ENCODE peak calls at places on chromosomes 6 and 20, in seven cellular contexts. One of them, this sample, is unnamed.

GRCh38 chr6:72552938-72553337 is 68.9 kb upstream of the KCNQ5 start:
- DNase-seq in HepG2: no peak
- DNase-seq in HCT116: no peak
- DNase-seq in H1: no peak
- DNase-seq in GM12878: no peak
- DNase-seq in SK-N-SH: no peak
- DNase-seq in K562: no peak
- DNase-seq in this sample: no peak

GRCh38 chr6:27565839-27566779 is 93.2 kb upstream of the ZNF184 start:
- DNase-seq in HepG2: peak; percentile 62
- DNase-seq in HCT116: no peak
- DNase-seq in H1: peak; percentile 78
- DNase-seq in GM12878: no peak
- DNase-seq in SK-N-SH: no peak
- DNase-seq in K562: no peak
- DNase-seq in this sample: no peak

GRCh38 chr20:33061626-33062025 is 7.9 kb downstream of the BPIFB3 start:
- DNase-seq in HepG2: no peak
- DNase-seq in HCT116: no peak
- DNase-seq in H1: no peak
- DNase-seq in GM12878: no peak
- DNase-seq in SK-N-SH: no peak
- DNase-seq in K562: no peak
- DNase-seq in this sample: no peak

GRCh38 chr20:5719861-5720401 is 30.3 kb upstream of the SHLD1 start:
- DNase-seq in HepG2: peak; percentile 54
- DNase-seq in HCT116: no peak
- DNase-seq in H1: no peak
- DNase-seq in GM12878: no peak
- DNase-seq in SK-N-SH: no peak
- DNase-seq in K562: peak; percentile 71
- DNase-seq in this sample: no peak

GRCh38 chr6:168508903-168509302 is 67.9 kb downstream of the SMOC2 start:
- DNase-seq in HepG2: no peak
- DNase-seq in HCT116: no peak
- DNase-seq in H1: no peak
- DNase-seq in GM12878: no peak
- DNase-seq in SK-N-SH: no peak
- DNase-seq in K562: no peak
- DNase-seq in this sample: no peak

GRCh38 chr20:58891076-58891685 is 38.7 kb downstream of the GNAS start:
- DNase-seq in HepG2: no peak
- DNase-seq in HCT116: no peak
- DNase-seq in H1: peak; percentile 69
- DNase-seq in GM12878: no peak
- DNase-seq in SK-N-SH: peak; percentile 84
- DNase-seq in K562: peak; percentile 80
- DNase-seq in this sample: peak; percentile 91

GRCh38 chr6:109945091-109945490 is 33.0 kb upstream of the GPR6 start:
- DNase-seq in HepG2: no peak
- DNase-seq in HCT116: no peak
- DNase-seq in H1: no peak
- DNase-seq in GM12878: no peak
- DNase-seq in SK-N-SH: no peak
- DNase-seq in K562: no peak
- DNase-seq in this sample: no peak

GRCh38 chr20:10359621-10360040 is 74.4 kb downstream of the MKKS start:
- DNase-seq in HepG2: no peak
- DNase-seq in HCT116: no peak
- DNase-seq in H1: no peak
- DNase-seq in GM12878: peak; percentile 51
- DNase-seq in SK-N-SH: no peak
- DNase-seq in K562: no peak
- DNase-seq in this sample: no peak

GRCh38 chr6:12614468-12614867 is 102.1 kb upstream of the PHACTR1 start:
- DNase-seq in HepG2: no peak
- DNase-seq in HCT116: no peak
- DNase-seq in H1: no peak
- DNase-seq in GM12878: no peak
- DNase-seq in SK-N-SH: no peak
- DNase-seq in K562: no peak
- DNase-seq in this sample: no peak

GRCh38 chr6:164826831-164827468 is 482.5 kb downstream of the C6orf118 start:
- DNase-seq in HepG2: no peak
- DNase-seq in HCT116: no peak
- DNase-seq in H1: no peak
- DNase-seq in GM12878: no peak
- DNase-seq in SK-N-SH: no peak
- DNase-seq in K562: no peak
- DNase-seq in this sample: no peak

GRCh38 chr20:63169731-63170130 is 46.2 kb downstream of the YTHDF1 start:
- DNase-seq in HepG2: no peak
- DNase-seq in HCT116: no peak
- DNase-seq in H1: no peak
- DNase-seq in GM12878: no peak
- DNase-seq in SK-N-SH: no peak
- DNase-seq in K562: no peak
- DNase-seq in this sample: no peak

GRCh38 chr6:32189082-32189741 is 790 bp downstream of the PBX2 start:
- DNase-seq in HepG2: no peak
- DNase-seq in HCT116: no peak
- DNase-seq in H1: no peak
- DNase-seq in GM12878: no peak
- DNase-seq in SK-N-SH: no peak
- DNase-seq in K562: no peak
- DNase-seq in this sample: no peak

DNA sequence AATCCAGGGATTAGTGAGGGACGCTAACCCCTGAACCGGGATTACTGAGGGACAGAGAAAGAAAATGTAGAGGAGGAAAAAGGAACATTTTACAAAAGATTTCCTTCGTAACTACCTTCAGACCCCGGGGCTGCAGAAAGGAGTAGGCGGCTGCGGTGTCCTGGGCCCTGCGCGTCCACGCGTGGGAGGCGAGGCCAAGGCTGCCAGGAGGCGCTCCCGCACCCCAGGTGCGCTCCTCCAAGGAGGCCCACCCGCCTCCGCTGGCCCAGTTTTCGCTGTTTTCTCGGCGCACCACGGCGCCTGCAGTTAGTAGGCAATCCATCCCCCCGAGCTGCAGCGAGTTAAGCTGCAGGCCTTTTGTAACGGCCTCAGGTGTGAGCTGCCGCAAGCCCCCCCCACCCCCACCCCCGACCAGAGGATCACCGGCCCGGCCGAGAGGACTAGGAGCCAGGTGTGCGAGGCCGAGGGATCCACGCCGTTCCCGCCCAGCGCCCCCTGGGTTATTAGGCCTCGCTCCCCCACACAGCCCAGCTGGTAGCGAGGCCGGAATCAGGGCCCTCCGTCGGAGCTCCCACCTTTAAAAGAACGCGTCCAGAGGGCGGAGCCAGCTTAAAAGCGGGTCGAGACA is 380.3 kb upstream of the ARID1B start:
- DNase-seq in HepG2: no peak
- DNase-seq in HCT116: no peak
- DNase-seq in H1: peak; percentile 63
- DNase-seq in GM12878: no peak
- DNase-seq in SK-N-SH: no peak
- DNase-seq in K562: no peak
- DNase-seq in this sample: no peak
- TF ChIP-seq JUND in HepG2: no peak
- TF ChIP-seq JUND in HCT116: no peak
- TF ChIP-seq JUND in H1: no peak
- TF ChIP-seq JUND in GM12878: no peak
- TF ChIP-seq JUND in SK-N-SH: no peak
- TF ChIP-seq JUND in K562: no peak
- TF ChIP-seq JUND in this sample: no peak

DNA sequence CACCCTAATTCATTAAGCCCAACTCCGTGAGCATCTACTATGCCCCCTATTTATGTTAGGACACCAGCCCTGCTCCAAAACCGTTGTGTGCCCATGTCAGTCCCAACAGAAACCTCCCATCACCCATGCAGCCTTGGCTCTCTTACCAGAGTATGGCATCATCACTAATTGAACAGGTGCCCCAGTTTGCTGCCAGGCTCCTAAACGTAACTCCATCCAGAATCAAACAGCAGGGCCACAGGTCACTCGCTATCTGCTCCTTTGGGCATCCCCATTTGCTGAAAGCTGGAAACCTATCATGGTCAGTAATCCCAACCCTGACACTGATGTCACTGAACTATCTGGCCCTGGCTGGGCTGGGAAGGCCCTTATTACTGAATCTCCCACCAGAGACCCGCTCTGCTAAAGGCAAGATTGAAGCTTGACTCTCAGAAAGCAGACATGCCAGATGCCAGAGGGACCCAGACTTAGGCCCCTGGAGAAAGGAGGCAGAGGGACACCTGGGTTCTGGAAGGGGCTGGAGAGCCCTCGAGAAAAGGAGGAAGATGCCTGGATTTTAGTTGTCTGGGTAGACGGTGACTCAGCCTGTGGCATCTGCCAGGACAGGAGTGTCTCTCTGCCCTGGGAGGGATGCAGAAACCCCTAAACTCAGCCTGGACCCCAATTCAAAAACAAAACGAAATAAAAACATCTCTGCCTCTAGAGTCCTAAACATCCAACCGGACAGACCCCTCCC is 14.0 kb downstream of the MUCL3 start:
- DNase-seq in HepG2: no peak
- DNase-seq in HCT116: no peak
- DNase-seq in H1: no peak
- DNase-seq in GM12878: no peak
- DNase-seq in SK-N-SH: no peak
- DNase-seq in K562: no peak
- DNase-seq in this sample: no peak
- TF ChIP-seq JUND in HepG2: no peak
- TF ChIP-seq JUND in HCT116: no peak
- TF ChIP-seq JUND in H1: no peak
- TF ChIP-seq JUND in GM12878: no peak
- TF ChIP-seq JUND in SK-N-SH: no peak
- TF ChIP-seq JUND in K562: no peak
- TF ChIP-seq JUND in this sample: no peak

GRCh38 chr6:24093381-24093780 is 32.6 kb upstream of the NRSN1 start:
- DNase-seq in HepG2: no peak
- DNase-seq in HCT116: no peak
- DNase-seq in H1: no peak
- DNase-seq in GM12878: no peak
- DNase-seq in SK-N-SH: no peak
- DNase-seq in K562: no peak
- DNase-seq in this sample: no peak

GRCh38 chr6:24089741-24090140 is 36.3 kb upstream of the NRSN1 start:
- DNase-seq in HepG2: no peak
- DNase-seq in HCT116: no peak
- DNase-seq in H1: no peak
- DNase-seq in GM12878: no peak
- DNase-seq in SK-N-SH: no peak
- DNase-seq in K562: no peak
- DNase-seq in this sample: no peak
- TF ChIP-seq JUND in HepG2: no peak
- TF ChIP-seq JUND in HCT116: no peak
- TF ChIP-seq JUND in H1: no peak
- TF ChIP-seq JUND in GM12878: no peak
- TF ChIP-seq JUND in SK-N-SH: no peak
- TF ChIP-seq JUND in K562: no peak
- TF ChIP-seq JUND in this sample: no peak

GRCh38 chr6:132968419-132968950 is 154.1 kb downstream of the RPS12 start:
- DNase-seq in HepG2: no peak
- DNase-seq in HCT116: no peak
- DNase-seq in H1: no peak
- DNase-seq in GM12878: no peak
- DNase-seq in SK-N-SH: no peak
- DNase-seq in K562: no peak
- DNase-seq in this sample: no peak
- TF ChIP-seq JUND in HepG2: no peak
- TF ChIP-seq JUND in HCT116: no peak
- TF ChIP-seq JUND in H1: no peak
- TF ChIP-seq JUND in GM12878: no peak
- TF ChIP-seq JUND in SK-N-SH: no peak
- TF ChIP-seq JUND in K562: no peak
- TF ChIP-seq JUND in this sample: no peak

DNA sequence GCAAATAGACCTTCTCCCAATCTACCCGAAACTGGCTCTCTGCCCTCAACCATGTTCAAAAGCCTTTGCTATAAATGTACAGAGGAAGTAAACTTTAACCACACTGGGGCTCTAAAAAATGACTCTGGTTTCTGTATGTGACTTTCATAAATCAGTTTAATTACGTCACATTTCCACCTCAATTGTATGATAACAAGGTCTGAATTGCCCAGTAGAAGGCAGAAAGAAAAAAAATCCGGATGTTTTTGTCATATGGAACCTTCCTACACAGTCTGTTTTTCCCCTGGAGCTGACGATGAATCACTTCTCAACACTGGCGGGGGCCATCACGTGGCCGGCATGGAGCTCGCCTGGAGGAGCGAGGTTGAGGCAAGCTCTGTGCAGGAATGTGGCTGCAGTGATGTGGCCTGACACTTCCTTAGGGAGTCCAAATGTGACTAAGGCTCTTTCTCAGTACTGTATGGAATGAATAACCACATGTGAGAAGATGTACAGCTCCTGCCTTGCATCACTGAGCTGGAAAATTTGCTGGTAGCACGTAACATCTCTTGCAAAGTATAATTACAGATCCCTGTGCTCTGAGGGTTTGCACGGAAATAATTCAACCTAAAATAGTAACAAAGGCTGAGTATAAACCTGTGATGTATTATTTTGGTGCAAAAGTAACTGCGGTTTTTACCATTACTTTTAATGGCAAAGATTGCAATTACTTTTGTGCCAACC is 58.5 kb upstream of the SNX9 start:
- DNase-seq in HepG2: peak; percentile 77
- DNase-seq in HCT116: peak; percentile 91
- DNase-seq in H1: no peak
- DNase-seq in GM12878: peak; percentile 95
- DNase-seq in SK-N-SH: no peak
- DNase-seq in K562: peak; percentile 80
- DNase-seq in this sample: no peak
- TF ChIP-seq JUND in HepG2: peak; percentile 76
- TF ChIP-seq JUND in HCT116: no peak
- TF ChIP-seq JUND in H1: no peak
- TF ChIP-seq JUND in GM12878: peak; percentile 51
- TF ChIP-seq JUND in SK-N-SH: peak; percentile 92
- TF ChIP-seq JUND in K562: peak; percentile 94
- TF ChIP-seq JUND in this sample: no peak

GRCh38 chr6:157273756-157274088 is 49.6 kb downstream of the TMEM242 start:
- DNase-seq in HepG2: peak; percentile 41
- DNase-seq in HCT116: peak; percentile 31
- DNase-seq in H1: no peak
- DNase-seq in GM12878: no peak
- DNase-seq in SK-N-SH: peak; percentile 70
- DNase-seq in K562: peak; percentile 89
- DNase-seq in this sample: peak; percentile 52
- TF ChIP-seq JUND in HepG2: no peak
- TF ChIP-seq JUND in HCT116: no peak
- TF ChIP-seq JUND in H1: no peak
- TF ChIP-seq JUND in GM12878: no peak
- TF ChIP-seq JUND in SK-N-SH: no peak
- TF ChIP-seq JUND in K562: no peak
- TF ChIP-seq JUND in this sample: no peak

GRCh38 chr20:45061244-45061643 is 39.7 kb downstream of the KCNS1 start:
- DNase-seq in HepG2: no peak
- DNase-seq in HCT116: peak; percentile 26
- DNase-seq in H1: no peak
- DNase-seq in GM12878: no peak
- DNase-seq in SK-N-SH: no peak
- DNase-seq in K562: no peak
- DNase-seq in this sample: no peak
- TF ChIP-seq JUND in HepG2: no peak
- TF ChIP-seq JUND in HCT116: peak; percentile 31
- TF ChIP-seq JUND in H1: no peak
- TF ChIP-seq JUND in GM12878: no peak
- TF ChIP-seq JUND in SK-N-SH: peak; percentile 85
- TF ChIP-seq JUND in K562: no peak
- TF ChIP-seq JUND in this sample: no peak